ENCODE peak calls at places on chromosome 1, in six cellular contexts. One of them, this sample, is unnamed.

GRCh38 chr1:234507089-234507488 is 28.1 kb upstream of the TARBP1 start:
- DNase-seq in SHP77: no peak
- DNase-seq in transverse colon: no peak
- DNase-seq in activated effector memory CD4-positive, alpha-beta T cell treated with anti-CD3 and anti-CD28 coated beads, Interleukin-2, amount 50 U/mL, for 16 hours: no peak
- DNase-seq in AG10803: no peak
- DNase-seq in effector memory CD8-positive, alpha-beta T cell: no peak
- DNase-seq in this sample: no peak

GRCh38 chr1:26785611-26786436 is 1.9 kb upstream of the PIGV start:
- DNase-seq in SHP77: no peak
- DNase-seq in transverse colon: peak
- DNase-seq in activated effector memory CD4-positive, alpha-beta T cell treated with anti-CD3 and anti-CD28 coated beads, Interleukin-2, amount 50 U/mL, for 16 hours: no peak
- DNase-seq in AG10803: peak
- DNase-seq in effector memory CD8-positive, alpha-beta T cell: no peak
- DNase-seq in this sample: no peak

GRCh38 chr1:70914224-70914623 is 133.4 kb downstream of the PTGER3 start:
- DNase-seq in SHP77: no peak
- DNase-seq in transverse colon: no peak
- DNase-seq in activated effector memory CD4-positive, alpha-beta T cell treated with anti-CD3 and anti-CD28 coated beads, Interleukin-2, amount 50 U/mL, for 16 hours: no peak
- DNase-seq in AG10803: no peak
- DNase-seq in effector memory CD8-positive, alpha-beta T cell: no peak
- DNase-seq in this sample: no peak

GRCh38 chr1:238487931-238488330 is 597.2 kb upstream of the ZP4 start:
- DNase-seq in SHP77: no peak
- DNase-seq in transverse colon: no peak
- DNase-seq in activated effector memory CD4-positive, alpha-beta T cell treated with anti-CD3 and anti-CD28 coated beads, Interleukin-2, amount 50 U/mL, for 16 hours: no peak
- DNase-seq in AG10803: peak
- DNase-seq in effector memory CD8-positive, alpha-beta T cell: no peak
- DNase-seq in this sample: no peak

GRCh38 chr1:38831753-38832734 is 27.5 kb downstream of the RRAGC start:
- DNase-seq in SHP77: no peak
- DNase-seq in transverse colon: no peak
- DNase-seq in activated effector memory CD4-positive, alpha-beta T cell treated with anti-CD3 and anti-CD28 coated beads, Interleukin-2, amount 50 U/mL, for 16 hours: no peak
- DNase-seq in AG10803: peak
- DNase-seq in effector memory CD8-positive, alpha-beta T cell: no peak
- DNase-seq in this sample: no peak

GRCh38 chr1:180896161-180896560 is 16.5 kb upstream of the KIAA1614 start:
- DNase-seq in SHP77: no peak
- DNase-seq in transverse colon: no peak
- DNase-seq in activated effector memory CD4-positive, alpha-beta T cell treated with anti-CD3 and anti-CD28 coated beads, Interleukin-2, amount 50 U/mL, for 16 hours: no peak
- DNase-seq in AG10803: no peak
- DNase-seq in effector memory CD8-positive, alpha-beta T cell: no peak
- DNase-seq in this sample: no peak

GRCh38 chr1:227895828-227896685 is 51.7 kb downstream of the WNT9A start:
- DNase-seq in SHP77: no peak
- DNase-seq in transverse colon: peak
- DNase-seq in activated effector memory CD4-positive, alpha-beta T cell treated with anti-CD3 and anti-CD28 coated beads, Interleukin-2, amount 50 U/mL, for 16 hours: peak
- DNase-seq in AG10803: no peak
- DNase-seq in effector memory CD8-positive, alpha-beta T cell: no peak
- DNase-seq in this sample: no peak

GRCh38 chr1:78323311-78323710 is 167.5 kb upstream of the PTGFR start:
- DNase-seq in SHP77: no peak
- DNase-seq in transverse colon: no peak
- DNase-seq in activated effector memory CD4-positive, alpha-beta T cell treated with anti-CD3 and anti-CD28 coated beads, Interleukin-2, amount 50 U/mL, for 16 hours: no peak
- DNase-seq in AG10803: no peak
- DNase-seq in effector memory CD8-positive, alpha-beta T cell: no peak
- DNase-seq in this sample: no peak

GRCh38 chr1:41813755-41814694 is 104.7 kb downstream of the HIVEP3 start:
- DNase-seq in SHP77: no peak
- DNase-seq in transverse colon: no peak
- DNase-seq in activated effector memory CD4-positive, alpha-beta T cell treated with anti-CD3 and anti-CD28 coated beads, Interleukin-2, amount 50 U/mL, for 16 hours: no peak
- DNase-seq in AG10803: no peak
- DNase-seq in effector memory CD8-positive, alpha-beta T cell: no peak
- DNase-seq in this sample: no peak